ENCODE peak calls at places on chromosomes 3 and 15, in seven cellular contexts. M is effector CD4-positive, alpha-beta T cell; P is SHP77; S is hepatocyte; V is GM12891; U is body of pancreas; F is activated CD4-positive, alpha-beta T cell treated with anti-CD3 and anti-CD28 coated beads, Interleukin-2, amount 50 U/mL, for 24 hours. Z is an unnamed sample.

GRCh38 chr3:123155471-123156011 is 46.2 kb upstream of the SEC22A start:
- DNase-seq in M (no peak), P (no peak), S (no peak), V (no peak), U (no peak), F (no peak), Z (no peak)

GRCh38 chr15:27679621-27680521 is 419.2 kb downstream of the OCA2 start:
- DNase-seq in M (no peak), P (peak; percentile 92), S (peak; percentile 43), V (no peak), U (no peak), F (no peak), Z (no peak)

GRCh38 chr3:37816271-37816670 is 45.4 kb upstream of the CTDSPL start:
- DNase-seq in M (no peak), P (no peak), S (no peak), V (no peak), U (no peak), F (no peak), Z (no peak)

GRCh38 chr3:47890832-47891620 is 88.1 kb downstream of the DHX30 start:
- DNase-seq in M (no peak), P (no peak), S (no peak), V (no peak), U (peak; percentile 19), F (no peak), Z (no peak)

GRCh38 chr15:82177291-82178010 is 85.1 kb downstream of the EFL1 start:
- DNase-seq in M (no peak), P (no peak), S (no peak), V (no peak), U (no peak), F (no peak), Z (peak; percentile 56)

GRCh38 chr3:189638276-189639031 is 7.3 kb downstream of the TP63 start:
- DNase-seq in M (no peak), P (no peak), S (no peak), V (no peak), U (no peak), F (no peak), Z (no peak)

GRCh38 chr3:106806964-106807363 is 570.3 kb upstream of the CCDC54 start:
- DNase-seq in M (no peak), P (no peak), S (no peak), V (no peak), U (no peak), F (no peak), Z (no peak)

GRCh38 chr3:43996379-43997301 is 245.0 kb upstream of the TOPAZ1 start:
- DNase-seq in M (no peak), P (no peak), S (peak; percentile 74), V (peak; percentile 18), U (peak; percentile 35), F (no peak), Z (no peak)

GRCh38 chr3:104460477-104461406 is 906.0 kb upstream of the ALCAM start:
- DNase-seq in M (no peak), P (no peak), S (peak; percentile 54), V (no peak), U (no peak), F (no peak), Z (peak; percentile 63)

GRCh38 chr15:80895091-80895490 is 94.5 kb downstream of the MESD start:
- DNase-seq in M (no peak), P (no peak), S (no peak), V (no peak), U (no peak), F (no peak), Z (no peak)

GRCh38 chr15:33460166-33460805 is 149.5 kb downstream of the RYR3 start:
- DNase-seq in M (no peak), P (no peak), S (no peak), V (no peak), U (no peak), F (no peak), Z (no peak)

GRCh38 chr3:156693166-156693565 is 18.8 kb downstream of the TIPARP start:
- DNase-seq in M (no peak), P (no peak), S (no peak), V (no peak), U (no peak), F (no peak), Z (no peak)

GRCh38 chr3:161305095-161305991 is 66.0 kb downstream of the SPTSSB start:
- DNase-seq in M (no peak), P (no peak), S (peak; percentile 25), V (no peak), U (no peak), F (no peak), Z (no peak)

GRCh38 chr15:43232289-43232874 is 11.6 kb upstream of the EPB42 start:
- DNase-seq in M (no peak), P (no peak), S (no peak), V (no peak), U (no peak), F (no peak), Z (no peak)

GRCh38 chr3:135240426-135240825 is 445.4 kb downstream of the EPHB1 start:
- DNase-seq in M (no peak), P (peak; percentile 15), S (no peak), V (no peak), U (no peak), F (no peak), Z (no peak)

GRCh38 chr15:70099966-70100494 is 2.3 kb upstream of the TLE3 start:
- DNase-seq in M (no peak), P (no peak), S (peak; percentile 68), V (no peak), U (no peak), F (no peak), Z (no peak)

GRCh38 chr15:61994216-61994615 is 66.0 kb downstream of the VPS13C start:
- DNase-seq in M (no peak), P (no peak), S (no peak), V (no peak), U (no peak), F (no peak), Z (peak; percentile 37)

GRCh38 chr3:72892081-72892763 is 4.4 kb downstream of the GXYLT2 start:
- DNase-seq in M (no peak), P (no peak), S (peak; percentile 55), V (no peak), U (no peak), F (no peak), Z (peak; percentile 91)

GRCh38 chr3:188439080-188439479 is 285.1 kb downstream of the LPP start:
- DNase-seq in M (peak; percentile 6), P (no peak), S (no peak), V (no peak), U (no peak), F (no peak), Z (no peak)

GRCh38 chr3:172690936-172691335 is 19.9 kb downstream of the NCEH1 start:
- DNase-seq in M (no peak), P (no peak), S (no peak), V (no peak), U (no peak), F (no peak), Z (no peak)

GRCh38 chr15:40323953-40324937 is 753 bp downstream of the INAFM2 start:
- DNase-seq in M (no peak), P (no peak), S (no peak), V (no peak), U (peak; percentile 45), F (no peak), Z (no peak)

GRCh38 chr3:127787556-127787955 is 34.8 kb downstream of the MGLL start:
- DNase-seq in M (no peak), P (no peak), S (no peak), V (no peak), U (no peak), F (no peak), Z (no peak)

GRCh38 chr15:101446527-101447167 is 42.9 kb downstream of the PCSK6 start:
- DNase-seq in M (no peak), P (no peak), S (peak; percentile 54), V (no peak), U (no peak), F (no peak), Z (no peak)

Z was measured in AG09309.